ENCODE peak calls at places on chromosomes 12 and 14, in seven cellular contexts. One of them, this sample, is unnamed.

GRCh38 chr12:6364037-6364360 is 11.4 kb downstream of the SCNN1A start:
- DNase-seq in stomach: no peak
- DNase-seq in H1: no peak
- DNase-seq in transverse colon: no peak
- DNase-seq in upper lobe of left lung: peak; percentile 82
- DNase-seq in Panc1: no peak
- DNase-seq in prostate gland: no peak
- DNase-seq in this sample: no peak

GRCh38 chr14:49977126-49977841 is 84.4 kb downstream of the ARF6 start:
- DNase-seq in stomach: no peak
- DNase-seq in H1: no peak
- DNase-seq in transverse colon: no peak
- DNase-seq in upper lobe of left lung: no peak
- DNase-seq in Panc1: no peak
- DNase-seq in prostate gland: no peak
- DNase-seq in this sample: no peak

GRCh38 chr12:126271138-126271537 is 1205.9 kb downstream of the AACS start:
- DNase-seq in stomach: no peak
- DNase-seq in H1: no peak
- DNase-seq in transverse colon: no peak
- DNase-seq in upper lobe of left lung: no peak
- DNase-seq in Panc1: no peak
- DNase-seq in prostate gland: no peak
- DNase-seq in this sample: no peak

GRCh38 chr14:61704554-61704953 is 9.2 kb downstream of the HIF1A start:
- DNase-seq in stomach: no peak
- DNase-seq in H1: no peak
- DNase-seq in transverse colon: no peak
- DNase-seq in upper lobe of left lung: no peak
- DNase-seq in Panc1: no peak
- DNase-seq in prostate gland: no peak
- DNase-seq in this sample: no peak

GRCh38 chr14:73463411-73463810 is 5.1 kb upstream of the NUMB start:
- DNase-seq in stomach: peak; percentile 33
- DNase-seq in H1: no peak
- DNase-seq in transverse colon: peak; percentile 26
- DNase-seq in upper lobe of left lung: peak; percentile 79
- DNase-seq in Panc1: peak; percentile 39
- DNase-seq in prostate gland: no peak
- DNase-seq in this sample: no peak

GRCh38 chr12:5524769-5525436 is 93.0 kb downstream of the NTF3 start:
- DNase-seq in stomach: no peak
- DNase-seq in H1: peak; percentile 39
- DNase-seq in transverse colon: no peak
- DNase-seq in upper lobe of left lung: no peak
- DNase-seq in Panc1: no peak
- DNase-seq in prostate gland: no peak
- DNase-seq in this sample: peak; percentile 89

GRCh38 chr14:105060751-105061427 is 4.3 kb downstream of the GPR132 start:
- DNase-seq in stomach: peak; percentile 38
- DNase-seq in H1: no peak
- DNase-seq in transverse colon: peak; percentile 54
- DNase-seq in upper lobe of left lung: peak; percentile 71
- DNase-seq in Panc1: no peak
- DNase-seq in prostate gland: no peak
- DNase-seq in this sample: no peak

GRCh38 chr14:85453401-85453800 is 76.5 kb upstream of the FLRT2 start:
- DNase-seq in stomach: no peak
- DNase-seq in H1: no peak
- DNase-seq in transverse colon: no peak
- DNase-seq in upper lobe of left lung: no peak
- DNase-seq in Panc1: no peak
- DNase-seq in prostate gland: no peak
- DNase-seq in this sample: no peak

GRCh38 chr14:97120204-97121120 is 323.3 kb downstream of the VRK1 start:
- DNase-seq in stomach: no peak
- DNase-seq in H1: no peak
- DNase-seq in transverse colon: no peak
- DNase-seq in upper lobe of left lung: no peak
- DNase-seq in Panc1: no peak
- DNase-seq in prostate gland: no peak
- DNase-seq in this sample: no peak

GRCh38 chr12:63876980-63877379 is 32.5 kb downstream of the SRGAP1 start:
- DNase-seq in stomach: no peak
- DNase-seq in H1: no peak
- DNase-seq in transverse colon: no peak
- DNase-seq in upper lobe of left lung: no peak
- DNase-seq in Panc1: no peak
- DNase-seq in prostate gland: no peak
- DNase-seq in this sample: no peak

GRCh38 chr14:96039633-96040311 is 610 bp downstream of the C14orf132 start:
- DNase-seq in stomach: no peak
- DNase-seq in H1: peak; percentile 69
- DNase-seq in transverse colon: no peak
- DNase-seq in upper lobe of left lung: peak; percentile 35
- DNase-seq in Panc1: no peak
- DNase-seq in prostate gland: no peak
- DNase-seq in this sample: no peak

GRCh38 chr12:106675651-106676435 is 93.0 kb downstream of the RFX4 start:
- DNase-seq in stomach: no peak
- DNase-seq in H1: peak; percentile 29
- DNase-seq in transverse colon: no peak
- DNase-seq in upper lobe of left lung: no peak
- DNase-seq in Panc1: no peak
- DNase-seq in prostate gland: no peak
- DNase-seq in this sample: peak; percentile 57

GRCh38 chr14:102665665-102666064 is 73.2 kb downstream of the RCOR1 start:
- DNase-seq in stomach: no peak
- DNase-seq in H1: no peak
- DNase-seq in transverse colon: no peak
- DNase-seq in upper lobe of left lung: no peak
- DNase-seq in Panc1: no peak
- DNase-seq in prostate gland: no peak
- DNase-seq in this sample: no peak

GRCh38 chr12:105064564-105065222 is 19.6 kb downstream of the ALDH1L2 start:
- DNase-seq in stomach: no peak
- DNase-seq in H1: no peak
- DNase-seq in transverse colon: no peak
- DNase-seq in upper lobe of left lung: peak; percentile 22
- DNase-seq in Panc1: no peak
- DNase-seq in prostate gland: no peak
- DNase-seq in this sample: no peak

GRCh38 chr12:14239350-14239934 is 126.0 kb upstream of the ATF7IP start:
- DNase-seq in stomach: no peak
- DNase-seq in H1: peak; percentile 61
- DNase-seq in transverse colon: no peak
- DNase-seq in upper lobe of left lung: peak; percentile 59
- DNase-seq in Panc1: no peak
- DNase-seq in prostate gland: no peak
- DNase-seq in this sample: no peak

GRCh38 chr12:102690267-102690666 is 209.9 kb upstream of the IGF1 start:
- DNase-seq in stomach: peak; percentile 27
- DNase-seq in H1: no peak
- DNase-seq in transverse colon: no peak
- DNase-seq in upper lobe of left lung: no peak
- DNase-seq in Panc1: no peak
- DNase-seq in prostate gland: no peak
- DNase-seq in this sample: no peak

GRCh38 chr14:93994919-93995682 is 2.0 kb upstream of the CCDC197 start:
- DNase-seq in stomach: peak; percentile 38
- DNase-seq in H1: no peak
- DNase-seq in transverse colon: peak; percentile 29
- DNase-seq in upper lobe of left lung: no peak
- DNase-seq in Panc1: no peak
- DNase-seq in prostate gland: no peak
- DNase-seq in this sample: no peak

GRCh38 chr12:5222729-5223128 is 179.1 kb downstream of the KCNA5 start:
- DNase-seq in stomach: no peak
- DNase-seq in H1: no peak
- DNase-seq in transverse colon: no peak
- DNase-seq in upper lobe of left lung: no peak
- DNase-seq in Panc1: no peak
- DNase-seq in prostate gland: no peak
- DNase-seq in this sample: no peak

GRCh38 chr14:72479471-72479931 is 414.4 kb downstream of the DPF3 start:
- DNase-seq in stomach: no peak
- DNase-seq in H1: no peak
- DNase-seq in transverse colon: no peak
- DNase-seq in upper lobe of left lung: no peak
- DNase-seq in Panc1: no peak
- DNase-seq in prostate gland: no peak
- DNase-seq in this sample: no peak

GRCh38 chr12:77247542-77247941 is 182.2 kb upstream of the E2F7 start:
- DNase-seq in stomach: no peak
- DNase-seq in H1: no peak
- DNase-seq in transverse colon: no peak
- DNase-seq in upper lobe of left lung: no peak
- DNase-seq in Panc1: no peak
- DNase-seq in prostate gland: no peak
- DNase-seq in this sample: no peak

GRCh38 chr12:110743571-110744093 is 941 bp upstream of the PPP1CC start:
- DNase-seq in stomach: no peak
- DNase-seq in H1: peak; percentile 53
- DNase-seq in transverse colon: peak; percentile 64
- DNase-seq in upper lobe of left lung: peak; percentile 62
- DNase-seq in Panc1: no peak
- DNase-seq in prostate gland: no peak
- DNase-seq in this sample: no peak

GRCh38 chr14:74838141-74838540 is 37.8 kb downstream of the PROX2 start:
- DNase-seq in stomach: no peak
- DNase-seq in H1: no peak
- DNase-seq in transverse colon: no peak
- DNase-seq in upper lobe of left lung: no peak
- DNase-seq in Panc1: no peak
- DNase-seq in prostate gland: no peak
- DNase-seq in this sample: no peak

GRCh38 chr14:74835607-74836250 is 40.2 kb downstream of the PROX2 start:
- DNase-seq in stomach: no peak
- DNase-seq in H1: no peak
- DNase-seq in transverse colon: no peak
- DNase-seq in upper lobe of left lung: no peak
- DNase-seq in Panc1: no peak
- DNase-seq in prostate gland: no peak
- DNase-seq in this sample: no peak

GRCh38 chr14:74829238-74829637 is 46.7 kb downstream of the PROX2 start:
- DNase-seq in stomach: no peak
- DNase-seq in H1: no peak
- DNase-seq in transverse colon: no peak
- DNase-seq in upper lobe of left lung: no peak
- DNase-seq in Panc1: no peak
- DNase-seq in prostate gland: no peak
- DNase-seq in this sample: no peak

GRCh38 chr14:74836251-74836957 is 39.5 kb downstream of the PROX2 start:
- DNase-seq in stomach: no peak
- DNase-seq in H1: no peak
- DNase-seq in transverse colon: no peak
- DNase-seq in upper lobe of left lung: no peak
- DNase-seq in Panc1: no peak
- DNase-seq in prostate gland: no peak
- DNase-seq in this sample: no peak

GRCh38 chr14:74834682-74835392 is 41.1 kb downstream of the PROX2 start:
- DNase-seq in stomach: no peak
- DNase-seq in H1: no peak
- DNase-seq in transverse colon: no peak
- DNase-seq in upper lobe of left lung: no peak
- DNase-seq in Panc1: no peak
- DNase-seq in prostate gland: no peak
- DNase-seq in this sample: no peak
- H3K4me1 ChIP-seq in stomach: no peaks in the 10 kb centered on the region
- H3K4me1 ChIP-seq in H1: no peaks in the 10 kb centered on the region
- H3K4me1 ChIP-seq in transverse colon: peaks cover 16% of the 10 kb centered on the region
- H3K4me1 ChIP-seq in upper lobe of left lung: no peaks in the 10 kb centered on the region
- H3K4me1 ChIP-seq in Panc1: no peaks in the 10 kb centered on the region
- H3K4me1 ChIP-seq in prostate gland: peaks cover 4% of the 10 kb centered on the region
- H3K4me1 ChIP-seq in this sample: peaks cover 16% of the 10 kb centered on the region

GRCh38 chr14:99508896-99509629 is 27.9 kb downstream of the CCNK start:
- DNase-seq in stomach: peak; percentile 77
- DNase-seq in H1: peak; percentile 56
- DNase-seq in transverse colon: no peak
- DNase-seq in upper lobe of left lung: no peak
- DNase-seq in Panc1: no peak
- DNase-seq in prostate gland: no peak
- DNase-seq in this sample: no peak
- TF ChIP-seq POLR2AphosphoS5 in stomach: no peak
- TF ChIP-seq POLR2AphosphoS5 in H1: no peak
- TF ChIP-seq POLR2AphosphoS5 in transverse colon: no peak
- TF ChIP-seq POLR2AphosphoS5 in upper lobe of left lung: no peak
- TF ChIP-seq POLR2AphosphoS5 in Panc1: no peak
- TF ChIP-seq POLR2AphosphoS5 in prostate gland: no peak
- TF ChIP-seq POLR2AphosphoS5 in this sample: no peak

GRCh38 chr12:13176257-13176656 is 20.3 kb upstream of the EMP1 start:
- DNase-seq in stomach: no peak
- DNase-seq in H1: peak; percentile 20
- DNase-seq in transverse colon: no peak
- DNase-seq in upper lobe of left lung: no peak
- DNase-seq in Panc1: no peak
- DNase-seq in prostate gland: no peak
- DNase-seq in this sample: peak; percentile 2
- H3K4me1 ChIP-seq in stomach: peaks cover 22% of the 10 kb centered on the region
- H3K4me1 ChIP-seq in H1: peaks cover 21% of the 10 kb centered on the region
- H3K4me1 ChIP-seq in transverse colon: peaks cover 10% of the 10 kb centered on the region
- H3K4me1 ChIP-seq in upper lobe of left lung: peaks cover 26% of the 10 kb centered on the region
- H3K4me1 ChIP-seq in Panc1: no peaks in the 10 kb centered on the region
- H3K4me1 ChIP-seq in prostate gland: no peaks in the 10 kb centered on the region
- H3K4me1 ChIP-seq in this sample: peaks cover 41% of the 10 kb centered on the region

GRCh38 chr12:82687020-82687951 is 580 bp downstream of the TMTC2 start:
- DNase-seq in stomach: peak; percentile 83
- DNase-seq in H1: peak; percentile 74
- DNase-seq in transverse colon: peak; percentile 80
- DNase-seq in upper lobe of left lung: peak; percentile 71
- DNase-seq in Panc1: no peak
- DNase-seq in prostate gland: peak; percentile 54
- DNase-seq in this sample: no peak

GRCh38 chr12:82685721-82686222 is 934 bp upstream of the TMTC2 start:
- DNase-seq in stomach: peak; percentile 98
- DNase-seq in H1: peak; percentile 93
- DNase-seq in transverse colon: peak; percentile 97
- DNase-seq in upper lobe of left lung: peak; percentile 99
- DNase-seq in Panc1: peak; percentile 59
- DNase-seq in prostate gland: peak; percentile 98
- DNase-seq in this sample: peak; percentile 96

GRCh38 chr12:82686223-82687019 is at the start of gene TMTC2:
- DNase-seq in stomach: peak; percentile 95
- DNase-seq in H1: peak; percentile 94
- DNase-seq in transverse colon: peak; percentile 96
- DNase-seq in upper lobe of left lung: peak; percentile 95
- DNase-seq in Panc1: peak; percentile 39
- DNase-seq in prostate gland: peak; percentile 96
- DNase-seq in this sample: peak; percentile 95

GRCh38 chr12:82688035-82688501 is 1.4 kb downstream of the TMTC2 start:
- DNase-seq in stomach: no peak
- DNase-seq in H1: no peak
- DNase-seq in transverse colon: no peak
- DNase-seq in upper lobe of left lung: no peak
- DNase-seq in Panc1: no peak
- DNase-seq in prostate gland: no peak
- DNase-seq in this sample: no peak

DNA sequence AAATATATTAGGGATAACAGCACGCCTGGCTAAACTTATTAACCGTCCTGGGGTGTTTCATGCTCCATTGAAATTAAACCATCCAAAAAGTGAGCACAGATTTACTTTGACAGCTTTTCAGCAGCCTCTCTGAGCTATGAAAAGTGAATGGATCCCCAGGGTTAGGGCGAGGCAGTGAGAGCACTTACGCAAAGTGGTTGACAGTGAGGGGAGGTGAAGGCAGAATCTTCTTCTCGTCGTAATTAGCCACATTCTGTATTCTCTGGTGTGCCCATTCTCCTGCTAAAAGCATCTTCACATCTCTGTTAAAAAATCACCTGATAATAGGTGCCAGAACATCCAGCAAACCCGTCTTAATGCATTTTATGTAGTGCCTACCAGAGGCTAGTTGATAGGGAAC is 1.9 kb downstream of the TMTC2 start:
- DNase-seq in stomach: no peak
- DNase-seq in H1: no peak
- DNase-seq in transverse colon: no peak
- DNase-seq in upper lobe of left lung: no peak
- DNase-seq in Panc1: no peak
- DNase-seq in prostate gland: no peak
- DNase-seq in this sample: no peak
- TF ChIP-seq POLR2AphosphoS5 in stomach: no peak
- TF ChIP-seq POLR2AphosphoS5 in H1: no peak
- TF ChIP-seq POLR2AphosphoS5 in transverse colon: no peak
- TF ChIP-seq POLR2AphosphoS5 in upper lobe of left lung: no peak
- TF ChIP-seq POLR2AphosphoS5 in Panc1: no peak
- TF ChIP-seq POLR2AphosphoS5 in prostate gland: no peak
- TF ChIP-seq POLR2AphosphoS5 in this sample: no peak

This sample was measured in esophagus muscularis mucosa.